ENCODE peak calls at places on chromosome 7, in seven cellular contexts. M, B, U, G, N, X and F are unnamed samples.

GRCh38 chr7:40279991-40280390 is 145.2 kb downstream of the SUGCT start:
- DNase-seq in M (no peak), B (no peak), U (no peak), G (no peak), N (no peak), X (no peak), F (no peak)

GRCh38 chr7:45454771-45455170 is 119.4 kb upstream of the ADCY1 start:
- DNase-seq in M (no peak), B (no peak), U (no peak), G (no peak), N (no peak), X (no peak), F (no peak)

GRCh38 chr7:98360221-98361124 is 40.4 kb downstream of the BAIAP2L1 start:
- DNase-seq in M (no peak), B (no peak), U (no peak), G (no peak), N (no peak), X (no peak), F (no peak)

GRCh38 chr7:85114342-85114741 is 72.5 kb downstream of the SEMA3D start:
- DNase-seq in M (no peak), B (no peak), U (no peak), G (no peak), N (no peak), X (no peak), F (no peak)

GRCh38 chr7:30468041-30468440 is 10.5 kb downstream of the NOD1 start:
- DNase-seq in M (no peak), B (no peak), U (no peak), G (no peak), N (no peak), X (no peak), F (no peak)

GRCh38 chr7:143408686-143409551 is at the start of gene EPHA1:
- DNase-seq in M (peak), B (no peak), U (peak), G (no peak), N (peak), X (no peak), F (no peak)

GRCh38 chr7:6015917-6016652 is 7.0 kb downstream of the AIMP2 start:
- DNase-seq in M (peak), B (peak), U (no peak), G (no peak), N (no peak), X (peak), F (no peak)

GRCh38 chr7:152016947-152017346 is 8.5 kb upstream of the GALNT11 start:
- DNase-seq in M (no peak), B (no peak), U (no peak), G (no peak), N (no peak), X (no peak), F (no peak)

GRCh38 chr7:69526570-69526969 is 71.7 kb upstream of the AUTS2 start:
- DNase-seq in M (no peak), B (no peak), U (no peak), G (no peak), N (no peak), X (no peak), F (no peak)

GRCh38 chr7:46580756-46581155 is 659.7 kb upstream of the IGFBP3 start:
- DNase-seq in M (no peak), B (no peak), U (no peak), G (no peak), N (no peak), X (no peak), F (no peak)

GRCh38 chr7:40571796-40572195 is 437.0 kb downstream of the SUGCT start:
- DNase-seq in M (no peak), B (peak), U (no peak), G (no peak), N (no peak), X (no peak), F (no peak)

GRCh38 chr7:137539111-137539715 is 195.7 kb upstream of the PTN start:
- DNase-seq in M (no peak), B (peak), U (no peak), G (no peak), N (no peak), X (no peak), F (no peak)

GRCh38 chr7:103934508-103934907 is 55.0 kb downstream of the RELN start:
- DNase-seq in M (no peak), B (no peak), U (no peak), G (peak), N (no peak), X (no peak), F (no peak)

GRCh38 chr7:102260856-102261255 is 25.8 kb upstream of the SH2B2 start:
- DNase-seq in M (no peak), B (peak), U (no peak), G (no peak), N (no peak), X (peak), F (peak)

GRCh38 chr7:111516612-111517011 is 45.7 kb downstream of the IMMP2L start:
- DNase-seq in M (no peak), B (no peak), U (no peak), G (no peak), N (no peak), X (no peak), F (no peak)